ENCODE peak calls at places on chromosomes 13 and 19, in six cellular contexts. J is A549, M is upper lobe of left lung, F is tibial nerve, S is SK-N-SH, H is stomach. I is an unnamed sample.

GRCh38 chr19:18098891-18099622 is 1.5 kb downstream of the MAST3 start:
- DNase-seq in M (no peak), F (no peak), S (no peak), J (no peak), H (peak; percentile 32), I (no peak)

GRCh38 chr19:1864480-1865171 is 1.2 kb upstream of the KLF16 start:
- DNase-seq in J (no peak), M (peak; percentile 82), S (peak; percentile 90), H (peak; percentile 73), F (no peak), I (peak; percentile 85)

GRCh38 chr13:98411617-98412310 is 165.1 kb downstream of the STK24 start:
- DNase-seq in H (no peak), M (peak; percentile 68), F (peak; percentile 31), S (no peak), J (no peak), I (no peak)

GRCh38 chr19:18419699-18420460 is 682 bp downstream of the SSBP4 start:
- DNase-seq in H (no peak), M (no peak), S (peak; percentile 79), J (no peak), F (no peak), I (peak; percentile 67)

GRCh38 chr19:368624-369020 is 24.0 kb upstream of the MIER2 start:
- DNase-seq in F (no peak), M (no peak), S (no peak), J (no peak), H (no peak), I (no peak)

GRCh38 chr19:35752746-35753350 is 4.0 kb downstream of the HSPB6 start:
- DNase-seq in H (no peak), S (no peak), F (no peak), J (no peak), M (no peak), I (no peak)

GRCh38 chr13:41001695-41002094 is 17.4 kb downstream of the ELF1 start:
- DNase-seq in M (no peak), H (no peak), F (no peak), J (no peak), S (no peak), I (no peak)

GRCh38 chr19:3328743-3329142 is 37.6 kb upstream of the NFIC start:
- DNase-seq in H (no peak), J (no peak), M (no peak), F (no peak), S (no peak), I (no peak)

GRCh38 chr13:52414963-52415362 is 9.0 kb upstream of the THSD1 start:
- DNase-seq in S (no peak), F (no peak), H (no peak), M (no peak), J (no peak), I (no peak)

DNA sequence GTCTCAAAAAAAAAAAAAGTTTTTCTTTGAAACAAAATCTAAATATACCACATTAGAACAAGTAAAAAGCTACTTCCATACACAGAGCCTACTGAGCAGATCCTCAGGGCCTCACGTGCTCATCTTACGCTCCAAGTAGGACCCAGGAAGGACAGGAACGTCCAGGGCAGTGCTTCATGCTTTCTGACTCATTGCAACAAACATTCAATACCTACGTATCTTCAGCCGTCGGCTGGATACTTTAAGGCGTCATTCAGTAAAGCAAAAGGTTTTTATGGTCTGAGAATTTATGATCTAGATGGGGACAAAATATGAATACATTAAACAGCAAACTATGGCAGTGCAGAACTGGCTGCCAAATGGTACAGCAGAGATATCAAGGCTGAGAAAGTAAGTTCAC is 20.6 kb downstream of the CARS2 start:
- DNase-seq in F (no peak), H (no peak), M (no peak), J (no peak), S (no peak), I (no peak)
- TF ChIP-seq EP300 in F (no peak), H (no peak), M (no peak), J (no peak), S (no peak), I (no peak)

GRCh38 chr13:113533441-113533840 is 42.9 kb upstream of the DCUN1D2 start:
- DNase-seq in F (no peak), S (no peak), M (no peak), J (no peak), H (no peak), I (no peak)
- H3K27ac ChIP-seq in F (no peak overlapping the region), S (no peak overlapping the region), M (no peak overlapping the region), J (no peak overlapping the region), H (no peak overlapping the region), I (no peak overlapping the region)

GRCh38 chr13:44734204-44734707 is 158.1 kb upstream of the TSC22D1 start:
- DNase-seq in J (no peak), M (peak; percentile 52), H (peak; percentile 91), S (peak; percentile 77), F (no peak), I (no peak)

GRCh38 chr13:44726777-44727176 is 150.6 kb upstream of the TSC22D1 start:
- DNase-seq in F (no peak), M (no peak), J (no peak), S (no peak), H (no peak), I (no peak)

GRCh38 chr13:44730099-44730498 is 154.0 kb upstream of the TSC22D1 start:
- DNase-seq in F (no peak), S (no peak), J (no peak), H (no peak), M (no peak), I (no peak)

GRCh38 chr13:44735806-44736205 is 159.7 kb upstream of the TSC22D1 start:
- DNase-seq in M (no peak), J (no peak), F (no peak), S (no peak), H (peak; percentile 69), I (no peak)

DNA sequence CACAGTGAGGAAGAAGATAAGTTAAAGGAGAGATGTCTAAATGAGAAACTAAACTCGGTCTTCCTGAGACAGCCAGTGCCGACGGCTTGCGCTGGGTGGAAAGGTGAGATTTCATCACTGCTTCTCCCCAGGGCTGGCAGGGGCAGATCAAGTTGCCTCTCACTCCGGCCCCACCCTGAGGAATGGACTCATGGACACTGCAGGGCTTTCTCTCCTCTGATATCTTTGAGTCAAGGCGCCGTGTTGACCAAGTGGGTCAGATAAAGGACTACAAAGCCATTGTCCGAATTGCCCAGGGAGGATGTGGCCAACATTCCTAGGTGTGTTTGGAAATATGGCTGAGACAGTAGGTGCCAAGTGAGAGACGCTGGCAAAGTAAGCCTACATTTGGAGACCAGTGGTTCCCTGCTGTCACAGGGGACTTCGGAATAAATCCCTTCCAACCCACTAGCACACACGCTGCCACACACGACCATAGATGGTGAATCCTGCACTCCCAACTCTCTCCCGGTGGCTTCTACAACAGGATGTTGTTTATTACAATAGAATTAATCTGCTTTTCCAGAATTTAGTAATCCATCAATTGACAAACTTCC is 156.5 kb upstream of the TSC22D1 start:
- DNase-seq in F (no peak), M (no peak), S (no peak), J (no peak), H (peak; percentile 71), I (no peak)
- TF ChIP-seq EP300 in F (no peak), M (no peak), S (no peak), J (no peak), H (no peak), I (no peak)

DNA sequence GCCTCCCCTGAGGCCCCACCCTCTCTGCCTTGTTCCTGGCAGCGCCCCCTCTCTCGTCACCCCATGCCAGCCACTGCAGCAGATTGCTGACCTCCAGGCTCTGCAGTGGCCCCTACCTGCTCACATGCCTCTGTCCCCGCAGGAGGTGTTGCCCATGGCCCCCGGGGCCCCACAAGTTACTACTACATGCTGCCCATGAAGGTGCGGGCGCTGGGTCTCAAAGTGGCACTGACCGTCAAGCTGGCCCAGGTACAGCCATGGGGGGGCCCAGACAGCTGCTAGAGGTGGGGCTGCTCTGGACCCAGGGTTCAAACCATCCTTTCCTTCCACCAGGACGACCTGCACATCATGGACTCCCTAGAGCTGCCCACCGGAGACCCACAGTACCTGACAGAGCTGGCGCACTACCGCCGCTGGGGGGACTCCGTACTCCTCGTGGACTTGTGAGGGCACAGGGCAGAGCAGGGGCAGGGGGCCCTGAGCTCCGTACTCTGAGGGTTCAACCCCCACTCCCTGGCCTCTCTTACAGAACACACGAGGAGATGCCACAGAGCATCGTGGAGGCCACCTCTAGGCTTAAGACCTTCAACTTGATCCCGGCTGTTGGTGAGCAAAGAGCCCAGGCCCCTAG is 6.2 kb downstream of the MRPL4 start:
- DNase-seq in H (no peak), J (no peak), F (no peak), S (no peak), M (no peak), I (no peak)
- H3K27ac ChIP-seq in H (no peak overlapping the region), J (no peak overlapping the region), F (no peak overlapping the region), S (no peak overlapping the region), M (no peak overlapping the region), I (no peak overlapping the region)

GRCh38 chr19:45883881-45884681 is 1.9 kb downstream of the IRF2BP1 start:
- DNase-seq in H (peak; percentile 43), M (no peak), S (peak; percentile 19), F (no peak), J (no peak), I (peak; percentile 33)

GRCh38 chr19:45887311-45887710 is 1.4 kb upstream of the IRF2BP1 start:
- DNase-seq in F (no peak), S (no peak), J (no peak), M (no peak), H (no peak), I (no peak)

GRCh38 chr19:45886427-45887310 is 728 bp upstream of the IRF2BP1 start:
- DNase-seq in F (peak; percentile 93), S (peak; percentile 94), H (peak; percentile 93), J (peak; percentile 98), M (peak; percentile 88), I (peak; percentile 87)

GRCh38 chr19:45884682-45885555 is 1.0 kb downstream of the IRF2BP1 start:
- DNase-seq in H (peak; percentile 31), M (no peak), S (peak; percentile 82), F (no peak), J (no peak), I (peak; percentile 61)

DNA sequence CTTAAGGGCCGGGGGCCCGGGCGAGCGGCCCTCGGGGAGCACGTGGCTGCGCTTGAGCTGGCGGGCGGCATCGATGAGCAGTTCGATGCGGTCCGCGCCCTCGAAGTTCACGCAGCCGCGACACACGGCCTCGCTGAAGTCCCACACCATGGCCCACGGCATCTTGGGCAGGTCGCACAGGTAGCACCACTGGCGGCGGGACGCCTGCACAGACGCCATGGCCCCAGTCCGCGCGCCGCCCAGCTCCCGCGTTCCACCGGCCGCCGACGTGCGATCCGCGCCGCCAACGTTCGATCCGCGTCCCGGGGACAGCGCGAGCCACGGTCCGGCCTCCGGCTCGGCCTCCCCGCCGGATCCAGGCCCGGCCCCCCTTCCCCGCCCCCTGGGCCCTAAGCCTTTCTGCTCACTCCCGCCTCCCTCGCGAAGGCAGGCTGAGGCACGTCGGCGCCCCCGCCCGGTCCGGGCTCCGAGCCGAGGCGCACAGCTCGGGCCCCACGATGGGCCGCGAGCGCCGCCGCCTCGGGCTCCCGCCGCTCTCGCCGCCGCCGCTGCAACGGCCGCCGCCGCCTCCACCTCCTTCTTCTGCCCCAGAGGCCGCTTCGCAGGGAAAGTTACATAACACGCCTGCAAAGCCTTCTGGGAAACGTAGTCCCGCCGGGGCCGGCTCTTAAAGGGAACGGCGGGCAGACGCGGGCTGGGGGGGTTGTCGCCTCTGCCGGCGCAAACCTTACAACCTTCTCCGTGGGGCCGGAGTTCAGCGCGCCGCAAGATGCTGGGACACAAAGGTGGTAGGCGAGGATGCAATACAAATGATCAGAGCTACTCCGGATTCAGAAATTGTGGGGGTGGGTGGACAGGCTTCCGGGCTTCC is at the start of gene IRF2BP1:
- DNase-seq in J (peak; percentile 97), S (peak; percentile 91), M (peak; percentile 93), F (peak; percentile 95), H (peak; percentile 95), I (peak; percentile 95)
- TF ChIP-seq EP300 in J (no peak), S (no peak), M (no peak), F (peak; percentile 47), H (no peak), I (no peak)